ENCODE peak calls at places on chromosome 5, in four cellular contexts. X is H1, D is HepG2, N is GM12878. I is an unnamed sample.

GRCh38 chr5:60287174-60287771 is 393.7 kb upstream of the PDE4D start:
- DNase-seq in D (peak; percentile 69), N (no peak), X (peak; percentile 47), I (peak; percentile 46)

GRCh38 chr5:1468629-1469527 is 23.6 kb upstream of the SLC6A3 start:
- DNase-seq in D (no peak), X (no peak), N (no peak), I (no peak)

GRCh38 chr5:75670571-75670970 is 46.7 kb downstream of the POC5 start:
- DNase-seq in X (no peak), D (no peak), N (no peak), I (no peak)

GRCh38 chr5:161720460-161720859 is 34.9 kb downstream of the GABRA6 start:
- DNase-seq in D (no peak), N (no peak), X (no peak), I (no peak)

GRCh38 chr5:59873113-59873512 is 20.4 kb downstream of the PDE4D start:
- DNase-seq in X (no peak), N (no peak), D (no peak), I (no peak)

GRCh38 chr5:1477341-1477740 is 32.1 kb upstream of the SLC6A3 start:
- DNase-seq in X (no peak), D (no peak), N (no peak), I (no peak)

GRCh38 chr5:54835642-54836041 is 149.8 kb downstream of the ESM1 start:
- DNase-seq in N (no peak), X (no peak), D (no peak), I (no peak)

GRCh38 chr5:169637085-169637855 is at the start of gene DOCK2:
- DNase-seq in X (no peak), N (no peak), D (no peak), I (no peak)

DNA sequence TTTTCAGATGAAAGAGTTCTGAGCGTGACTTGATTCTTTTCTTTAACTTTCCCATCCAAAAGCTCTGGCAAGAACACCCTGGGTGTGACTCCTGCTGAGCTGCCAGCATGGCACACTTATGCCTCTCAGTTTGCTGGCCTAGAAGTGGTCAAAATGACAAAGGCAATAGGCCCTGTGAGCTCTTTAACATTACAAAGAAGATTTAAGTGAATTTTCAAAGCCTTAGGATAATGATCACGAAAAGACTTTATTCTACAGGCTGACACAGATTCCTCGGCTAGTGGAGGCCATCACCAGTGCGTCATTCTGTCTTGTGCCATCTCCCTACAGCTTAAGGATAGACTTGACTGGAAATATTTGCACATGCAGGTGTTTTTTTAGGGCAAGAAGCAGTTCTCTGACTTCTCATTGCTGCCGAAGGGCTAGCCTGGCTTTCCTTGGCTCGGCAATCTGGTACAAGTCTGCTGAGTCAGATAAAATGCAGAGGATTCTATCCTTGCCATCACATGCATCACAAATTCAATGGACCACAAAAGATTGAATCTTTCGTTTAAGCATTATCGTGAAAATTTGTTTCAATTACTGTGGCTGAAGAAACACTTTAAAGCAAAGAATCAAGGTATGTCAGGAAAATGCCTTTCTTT is 311.5 kb downstream of the COX7C start:
- DNase-seq in X (peak; percentile 70), N (no peak), D (no peak), I (no peak)
- TF ChIP-seq TCF12 in X (no peak), N (no peak), D (no peak), I (no peak)

GRCh38 chr5:101976933-101977332 is 319.2 kb downstream of the SLCO4C1 start:
- DNase-seq in X (no peak), D (no peak), N (no peak), I (no peak)

DNA sequence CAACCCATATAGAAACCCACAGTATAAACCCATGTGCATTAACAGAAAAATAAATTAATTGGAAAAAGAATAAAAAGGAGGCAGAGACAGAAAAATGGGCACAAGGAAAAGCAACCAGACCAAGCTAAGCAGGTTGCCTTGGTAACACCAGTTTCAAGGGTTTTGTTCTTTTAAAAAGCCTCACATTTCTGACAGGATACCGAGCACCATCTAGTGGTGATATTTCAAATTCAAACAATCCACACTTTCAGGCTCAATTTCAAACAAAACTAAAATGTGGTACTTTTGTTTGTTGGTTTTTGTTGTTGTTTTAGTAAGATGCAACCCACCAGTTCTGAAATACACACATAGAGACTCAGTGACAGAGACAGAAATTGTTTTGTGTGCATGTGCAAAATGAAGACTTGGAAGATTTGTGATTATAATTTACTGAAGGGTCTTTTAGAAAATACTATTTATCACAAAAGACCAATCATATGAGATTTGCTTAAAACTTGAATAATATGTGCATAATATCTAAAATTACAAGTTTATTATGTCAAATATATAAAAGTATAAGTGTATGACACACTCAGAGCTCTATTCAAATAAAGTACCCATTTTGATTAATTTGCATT is 318.2 kb downstream of the SLCO4C1 start:
- DNase-seq in X (no peak), N (peak; percentile 9), D (peak; percentile 49), I (peak; percentile 54)
- TF ChIP-seq CHD2 in X (no peak), N (no peak), D (no peak), I (no peak)

GRCh38 chr5:53481354-53481886 is 991 bp downstream of the FST start:
- DNase-seq in X (no peak), N (no peak), D (no peak), I (no peak)

GRCh38 chr5:53479656-53480473 is 564 bp upstream of the FST start:
- DNase-seq in X (no peak), D (peak; percentile 73), N (no peak), I (peak; percentile 55)

GRCh38 chr5:53479045-53479655 is 1.3 kb upstream of the FST start:
- DNase-seq in X (no peak), D (peak; percentile 37), N (no peak), I (peak; percentile 38)

GRCh38 chr5:53481887-53482716 is 1.7 kb downstream of the FST start:
- DNase-seq in X (no peak), D (peak; percentile 58), N (no peak), I (peak; percentile 65)

GRCh38 chr5:53480474-53481353 is at the start of gene FST:
- DNase-seq in D (no peak), N (no peak), X (no peak), I (peak; percentile 75)
- TF ChIP-seq TAF1 in D (peak; percentile 24), N (no peak), X (no peak), I (no peak)

GRCh38 chr5:177309351-177310191 is 2.1 kb downstream of the MXD3 start:
- DNase-seq in N (no peak), D (peak; percentile 79), X (peak; percentile 85), I (peak; percentile 83)
- TF ChIP-seq TCF12 in N (peak; percentile 26), D (no peak), X (peak; percentile 43), I (no peak)

GRCh38 chr5:142097681-142098080 is 10.9 kb upstream of the NDFIP1 start:
- DNase-seq in D (no peak), X (no peak), N (no peak), I (no peak)
- TF ChIP-seq CHD2 in D (no peak), X (no peak), N (no peak), I (no peak)

GRCh38 chr5:126519637-126520592 is 75.1 kb downstream of the ALDH7A1 start:
- DNase-seq in D (no peak), N (no peak), X (no peak), I (peak; percentile 28)
- TF ChIP-seq TAF1 in D (no peak), N (no peak), X (no peak), I (no peak)

DNA sequence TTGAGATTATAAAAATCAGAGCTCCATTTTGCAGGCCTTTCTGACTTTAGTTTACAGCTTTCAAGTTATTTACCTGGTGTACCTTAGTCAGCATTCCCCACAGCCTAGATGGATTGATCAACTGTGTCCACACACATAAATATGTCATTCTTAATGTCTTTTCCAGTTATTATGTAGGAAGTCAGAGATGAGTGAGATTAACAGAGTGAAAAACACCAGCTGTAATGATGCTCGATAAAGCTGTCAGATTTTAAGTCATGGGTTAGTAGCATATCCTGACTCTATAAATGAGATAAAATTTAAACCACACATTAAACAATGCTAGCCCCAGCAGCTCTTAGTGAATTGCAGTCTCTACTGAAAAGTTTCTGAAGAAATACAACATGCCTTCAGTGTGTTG is 48.9 kb downstream of the NUDT12 start:
- DNase-seq in X (no peak), D (no peak), N (no peak), I (peak; percentile 2)
- TF ChIP-seq TCF12 in X (no peak), D (no peak), N (no peak), I (peak; percentile 17)

DNA sequence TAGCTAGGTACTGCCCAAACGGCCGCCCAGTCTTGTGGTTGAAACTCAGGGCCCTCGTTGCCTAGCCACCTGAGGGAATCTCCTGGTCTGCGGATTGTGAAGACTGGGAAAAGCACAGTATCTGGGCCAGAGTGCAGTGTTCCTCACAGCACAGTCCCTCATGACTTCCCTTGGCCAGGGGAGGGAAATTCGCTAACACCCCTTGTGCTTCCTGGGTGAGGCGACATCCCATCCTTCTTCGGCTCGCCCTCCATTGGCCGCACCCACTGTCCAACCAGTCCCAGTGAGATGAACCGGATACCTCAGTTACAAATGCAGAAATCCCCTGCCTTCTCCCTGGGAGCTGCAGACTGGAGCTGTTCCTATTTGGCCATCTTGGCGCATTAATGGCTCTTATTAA is 250.5 kb downstream of the FER start:
- DNase-seq in X (no peak), N (no peak), D (no peak), I (no peak)
- TF ChIP-seq CHD2 in X (no peak), N (no peak), D (no peak), I (no peak)